ENCODE peak calls at places on chromosome 14, in eight cellular contexts. D is dorsolateral prefrontal cortex, L is right lobe of liver, B is left ventricle myocardium inferior, J is heart left ventricle, Q is uterus, P is HCT116, E is Peyer's patch. H is an unnamed sample.

GRCh38 chr14:103626150-103626850 is 2.7 kb upstream of the KLC1 start:
- DNase-seq in P (no peak), D (no peak), Q (no peak), J (no peak), B (no peak), L (no peak), E (peak), H (no peak)

GRCh38 chr14:34081576-34082136 is 130.8 kb upstream of the EGLN3 start:
- DNase-seq in B (no peak), D (no peak), J (no peak), P (peak), Q (no peak), E (no peak), L (no peak), H (peak)

GRCh38 chr14:35052637-35053036 is 6.6 kb downstream of the FAM177A1 start:
- DNase-seq in J (no peak), D (no peak), B (no peak), P (no peak), E (no peak), L (no peak), Q (no peak), H (peak)

GRCh38 chr14:89921346-89921745 is 33.2 kb downstream of the EFCAB11 start:
- DNase-seq in J (no peak), Q (no peak), D (no peak), L (no peak), E (no peak), B (no peak), P (no peak), H (no peak)

GRCh38 chr14:41062826-41063225 is 543.9 kb upstream of the LRFN5 start:
- DNase-seq in L (no peak), B (no peak), Q (no peak), J (no peak), E (no peak), P (peak), D (no peak), H (no peak)

GRCh38 chr14:24351517-24351916 is 11.7 kb upstream of the RIPK3 start:
- DNase-seq in B (no peak), D (no peak), J (no peak), Q (no peak), P (no peak), E (no peak), L (no peak), H (peak)

GRCh38 chr14:56603648-56604047 is 24.1 kb downstream of the TMEM260 start:
- DNase-seq in P (no peak), Q (no peak), D (peak), E (no peak), B (no peak), L (no peak), J (no peak), H (peak)

GRCh38 chr14:75226755-75227544 is 50.5 kb upstream of the TMED10 start:
- DNase-seq in L (no peak), Q (no peak), D (no peak), J (no peak), E (no peak), B (no peak), P (no peak), H (no peak)

GRCh38 chr14:35229495-35230089 is 62.6 kb upstream of the PSMA6 start:
- DNase-seq in L (no peak), B (no peak), P (no peak), D (no peak), Q (no peak), J (no peak), E (no peak), H (peak)

GRCh38 chr14:89129570-89129969 is 287.5 kb downstream of the FOXN3 start:
- DNase-seq in D (no peak), Q (no peak), J (no peak), P (no peak), B (no peak), L (no peak), E (no peak), H (peak)

GRCh38 chr14:51341338-51341737 is 101.3 kb downstream of the TMX1 start:
- DNase-seq in D (no peak), P (no peak), E (no peak), L (no peak), Q (no peak), B (no peak), J (no peak), H (no peak)
- TF ChIP-seq CTCF in D (no peak), P (no peak), E (no peak), L (no peak), Q (no peak), B (no peak), J (no peak), H (no peak)

GRCh38 chr14:63761356-63762117 is 33.7 kb upstream of the SGPP1 start:
- DNase-seq in J (no peak), D (no peak), P (no peak), B (no peak), E (no peak), L (no peak), Q (no peak), H (no peak)
- H3K4me3 ChIP-seq in J (no peak), D (no peak), P (no peak), B (no peak), E (no peak), L (no peak), Q (no peak), H (no peak)

GRCh38 chr14:22265319-22266140 is 323.5 kb downstream of the DAD1 start:
- DNase-seq in B (no peak), D (no peak), J (no peak), Q (no peak), L (no peak), E (no peak), P (no peak), H (peak)
- TF ChIP-seq CTCF in B (no peak), D (no peak), J (no peak), Q (no peak), L (no peak), E (no peak), P (peak), H (no peak)

DNA sequence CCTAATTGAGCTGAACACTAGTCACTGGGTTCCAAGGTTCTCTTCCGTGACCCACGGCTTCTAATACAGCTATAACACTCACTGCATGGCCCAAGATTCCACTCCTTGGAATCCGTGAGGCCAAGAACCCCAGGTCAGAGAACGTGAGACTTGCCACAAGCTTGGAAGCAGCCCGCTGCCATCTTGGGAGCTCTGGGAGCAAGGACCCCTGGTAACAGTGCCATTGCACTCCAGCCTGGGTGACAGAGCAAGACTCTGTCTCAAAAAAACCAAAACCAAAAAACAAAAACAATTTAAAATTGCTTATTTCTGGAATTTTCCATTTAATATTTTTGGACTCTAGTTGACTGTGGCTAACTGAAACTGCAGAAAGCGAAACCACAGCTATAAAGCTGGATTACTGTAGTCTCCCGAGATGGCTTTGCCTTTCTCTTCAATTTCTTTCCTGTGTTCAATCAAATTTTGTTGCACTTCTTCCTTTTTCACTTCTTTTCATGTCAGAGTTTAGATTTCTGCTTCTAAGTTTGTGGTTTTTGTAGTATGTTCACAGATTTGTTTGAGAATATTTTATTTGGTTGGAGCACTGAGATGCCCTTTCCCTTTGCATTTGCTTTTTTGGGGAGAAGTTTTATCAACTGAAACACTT is 44.7 kb downstream of the DDHD1 start:
- DNase-seq in E (no peak), L (no peak), J (no peak), Q (no peak), D (no peak), P (no peak), B (no peak), H (peak)
- H3K4me3 ChIP-seq in E (peak), L (peak), J (peak), Q (no peak), D (peak), P (no peak), B (peak), H (peak)

GRCh38 chr14:94649543-94650443 is 37.6 kb downstream of the SERPINA3 start:
- DNase-seq in E (no peak), L (no peak), J (no peak), D (no peak), P (no peak), Q (no peak), B (no peak), H (no peak)

GRCh38 chr14:94648801-94649200 is 36.6 kb downstream of the SERPINA3 start:
- DNase-seq in E (no peak), B (no peak), Q (no peak), D (no peak), J (no peak), L (no peak), P (no peak), H (no peak)

GRCh38 chr14:94650806-94651805 is 38.9 kb downstream of the SERPINA3 start:
- DNase-seq in P (no peak), B (no peak), D (no peak), E (no peak), J (no peak), Q (no peak), L (no peak), H (no peak)

GRCh38 chr14:94653321-94653720 is 41.1 kb downstream of the SERPINA3 start:
- DNase-seq in D (no peak), J (no peak), P (no peak), Q (no peak), B (no peak), E (no peak), L (no peak), H (no peak)

GRCh38 chr14:94650444-94650775 is 38.2 kb downstream of the SERPINA3 start:
- DNase-seq in D (no peak), B (no peak), Q (no peak), J (no peak), E (no peak), L (no peak), P (no peak), H (no peak)
- TF ChIP-seq CTCF in D (no peak), B (no peak), Q (no peak), J (no peak), E (no peak), L (no peak), P (no peak), H (no peak)

GRCh38 chr14:73025544-73025943 is 1.4 kb downstream of the ZFYVE1 start:
- DNase-seq in D (no peak), E (no peak), P (no peak), B (no peak), Q (no peak), L (no peak), J (no peak), H (peak)
- H3K4me3 ChIP-seq in D (peak), E (no peak), P (no peak), B (peak), Q (no peak), L (no peak), J (peak), H (peak)

GRCh38 chr14:96514694-96515093 is 12.5 kb downstream of the PAPOLA start:
- DNase-seq in B (no peak), J (no peak), E (no peak), Q (no peak), P (no peak), D (no peak), L (no peak), H (no peak)
- TF ChIP-seq CTCF in B (no peak), J (no peak), E (no peak), Q (no peak), P (no peak), D (no peak), L (no peak), H (no peak)

DNA sequence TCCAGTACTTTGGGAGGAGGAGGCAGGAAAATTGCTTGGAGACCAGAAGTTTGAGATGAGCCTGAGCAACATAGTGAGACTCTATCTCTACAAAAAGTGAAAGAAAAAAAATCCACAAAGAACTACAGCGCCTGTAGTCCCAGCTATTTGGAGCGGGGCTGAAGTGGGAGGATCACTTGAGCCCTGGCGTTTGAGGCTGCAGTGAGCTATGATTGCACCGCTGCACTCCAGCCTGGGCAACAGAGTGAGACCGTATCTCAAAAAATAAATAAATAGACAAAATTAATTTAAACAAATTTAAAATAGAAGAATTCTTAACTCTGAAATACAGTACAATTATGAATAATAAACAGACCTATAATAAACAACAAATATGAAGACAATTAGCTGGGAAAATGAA is 40.9 kb downstream of the ATL1 start:
- DNase-seq in D (no peak), Q (peak), J (no peak), L (peak), P (no peak), E (no peak), B (no peak), H (peak)
- H3K4me3 ChIP-seq in D (no peak), Q (no peak), J (no peak), L (peak), P (no peak), E (no peak), B (no peak), H (peak)

DNA sequence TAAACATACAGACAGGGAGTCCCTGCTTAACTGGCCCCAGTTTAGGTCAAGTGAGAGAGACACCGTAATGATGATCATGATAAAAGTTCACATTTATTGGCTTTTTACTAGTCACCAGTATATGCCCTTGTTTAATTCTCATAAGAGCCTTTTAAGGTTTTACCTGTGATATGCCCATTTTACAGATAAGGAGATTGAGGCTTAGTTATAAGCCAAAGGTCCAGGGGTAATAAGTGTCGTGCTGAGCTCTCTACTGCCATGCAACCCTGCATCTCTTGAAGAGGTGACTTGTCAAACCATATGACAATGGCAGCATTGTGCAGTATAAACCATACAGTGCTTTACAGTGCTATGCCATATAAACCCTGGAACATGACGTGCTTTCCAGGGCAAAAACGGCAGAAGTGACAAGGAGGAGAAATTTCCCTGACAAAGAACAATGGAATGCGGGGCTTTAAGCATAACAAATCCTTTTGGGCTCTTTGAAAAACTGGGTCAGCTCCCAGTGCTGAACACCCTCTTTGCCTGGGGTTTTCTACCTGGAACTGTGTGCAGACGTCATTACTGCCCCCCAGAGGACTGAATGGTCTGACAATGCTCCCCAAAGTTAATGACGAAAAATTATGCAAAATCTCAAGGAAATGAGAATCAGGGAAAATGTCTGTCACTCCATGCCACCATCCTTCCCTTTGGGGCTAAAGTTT is 59.7 kb upstream of the C14orf132 start:
- DNase-seq in Q (no peak), P (no peak), B (no peak), L (no peak), E (no peak), D (no peak), J (no peak), H (no peak)
- TF ChIP-seq CTCF in Q (no peak), P (no peak), B (no peak), L (no peak), E (no peak), D (no peak), J (no peak), H (no peak)

GRCh38 chr14:86570371-86570770 is 1040.4 kb downstream of the FLRT2 start:
- DNase-seq in D (no peak), J (no peak), P (no peak), E (no peak), L (no peak), B (no peak), Q (no peak), H (no peak)

GRCh38 chr14:86575141-86575540 is 1045.2 kb downstream of the FLRT2 start:
- DNase-seq in P (no peak), E (no peak), D (no peak), L (no peak), J (no peak), Q (no peak), B (no peak), H (no peak)

GRCh38 chr14:86574778-86575129 is 1044.8 kb downstream of the FLRT2 start:
- DNase-seq in Q (no peak), L (no peak), P (no peak), J (no peak), D (no peak), E (no peak), B (no peak), H (no peak)

GRCh38 chr14:86574026-86574777 is 1044.3 kb downstream of the FLRT2 start:
- DNase-seq in Q (no peak), B (no peak), D (no peak), P (no peak), J (no peak), L (no peak), E (no peak), H (no peak)
- H3K4me3 ChIP-seq in Q (no peak), B (no peak), D (no peak), P (no peak), J (no peak), L (no peak), E (no peak), H (no peak)

H was measured in fibroblast of villous mesenchyme.